ENCODE peak calls at places on chromosomes 13 and 19, in five cellular contexts. One of them, this sample, is unnamed. For H3K4me1, the result is how much of the 10 kb centered on the place peaks cover.

GRCh38 chr13:23140492-23140891 is 40.3 kb upstream of the SGCG start:
- DNase-seq in right atrium auricular region: no peak
- DNase-seq in upper lobe of right lung: no peak
- DNase-seq in tibial nerve: no peak
- DNase-seq in sigmoid colon: no peak
- DNase-seq in this sample: no peak

GRCh38 chr13:75226755-75227435 is 255.1 kb downstream of the TBC1D4 start:
- DNase-seq in upper lobe of right lung: no peak
- DNase-seq in right atrium auricular region: no peak
- DNase-seq in tibial nerve: no peak
- DNase-seq in sigmoid colon: no peak
- DNase-seq in this sample: no peak

GRCh38 chr19:49929121-49929610 is at the start of the genes ATF5 and NUP62:
- DNase-seq in sigmoid colon: peak
- DNase-seq in tibial nerve: peak
- DNase-seq in upper lobe of right lung: peak
- DNase-seq in right atrium auricular region: peak
- DNase-seq in this sample: peak

GRCh38 chr19:46482645-46483044 is 11.3 kb upstream of the PNMA8A start:
- DNase-seq in right atrium auricular region: no peak
- DNase-seq in tibial nerve: no peak
- DNase-seq in sigmoid colon: no peak
- DNase-seq in upper lobe of right lung: no peak
- DNase-seq in this sample: no peak

GRCh38 chr19:35742121-35742724 is at the start of gene IGFLR1:
- DNase-seq in upper lobe of right lung: no peak
- DNase-seq in right atrium auricular region: no peak
- DNase-seq in sigmoid colon: no peak
- DNase-seq in tibial nerve: no peak
- DNase-seq in this sample: no peak

GRCh38 chr13:88377852-88378251 is 706.7 kb downstream of the SLITRK5 start:
- DNase-seq in upper lobe of right lung: no peak
- DNase-seq in right atrium auricular region: no peak
- DNase-seq in sigmoid colon: no peak
- DNase-seq in tibial nerve: no peak
- DNase-seq in this sample: no peak

GRCh38 chr13:92901739-92902138 is 324.9 kb upstream of the GPC6 start:
- DNase-seq in tibial nerve: no peak
- DNase-seq in right atrium auricular region: no peak
- DNase-seq in sigmoid colon: no peak
- DNase-seq in upper lobe of right lung: no peak
- DNase-seq in this sample: no peak

GRCh38 chr19:8334458-8335342 is 8.4 kb downstream of the KANK3 start:
- DNase-seq in right atrium auricular region: no peak
- DNase-seq in sigmoid colon: no peak
- DNase-seq in upper lobe of right lung: peak
- DNase-seq in tibial nerve: no peak
- DNase-seq in this sample: peak

GRCh38 chr13:46041335-46041934 is 11.1 kb downstream of the ZC3H13 start:
- DNase-seq in sigmoid colon: no peak
- DNase-seq in upper lobe of right lung: no peak
- DNase-seq in tibial nerve: no peak
- DNase-seq in right atrium auricular region: no peak
- DNase-seq in this sample: no peak

GRCh38 chr19:1941146-1942077 is at the start of gene CSNK1G2:
- DNase-seq in upper lobe of right lung: peak
- DNase-seq in tibial nerve: no peak
- DNase-seq in right atrium auricular region: no peak
- DNase-seq in sigmoid colon: no peak
- DNase-seq in this sample: no peak

GRCh38 chr13:73411067-73411809 is 352.4 kb downstream of the KLF5 start:
- DNase-seq in sigmoid colon: no peak
- DNase-seq in tibial nerve: no peak
- DNase-seq in right atrium auricular region: no peak
- DNase-seq in upper lobe of right lung: no peak
- DNase-seq in this sample: no peak

GRCh38 chr19:41430907-41431306 is 3.7 kb upstream of the B3GNT8 start:
- DNase-seq in tibial nerve: no peak
- DNase-seq in right atrium auricular region: no peak
- DNase-seq in upper lobe of right lung: no peak
- DNase-seq in sigmoid colon: no peak
- DNase-seq in this sample: no peak

GRCh38 chr19:45834970-45835369 is 19.9 kb upstream of the RSPH6A start:
- DNase-seq in right atrium auricular region: no peak
- DNase-seq in sigmoid colon: no peak
- DNase-seq in upper lobe of right lung: no peak
- DNase-seq in tibial nerve: no peak
- DNase-seq in this sample: no peak

GRCh38 chr13:110528371-110528770 is 33.2 kb downstream of the RAB20 start:
- DNase-seq in sigmoid colon: peak
- DNase-seq in tibial nerve: peak
- DNase-seq in right atrium auricular region: no peak
- DNase-seq in upper lobe of right lung: no peak
- DNase-seq in this sample: no peak

GRCh38 chr13:50512602-50513527 is 330.6 kb downstream of the DLEU7 start:
- DNase-seq in upper lobe of right lung: peak
- DNase-seq in tibial nerve: peak
- DNase-seq in sigmoid colon: peak
- DNase-seq in right atrium auricular region: peak
- DNase-seq in this sample: peak

GRCh38 chr13:40017662-40018262 is 362.3 kb downstream of the COG6 start:
- DNase-seq in sigmoid colon: no peak
- DNase-seq in tibial nerve: no peak
- DNase-seq in right atrium auricular region: no peak
- DNase-seq in upper lobe of right lung: no peak
- DNase-seq in this sample: no peak

GRCh38 chr19:1671716-1672037 is 19.3 kb upstream of the TCF3 start:
- DNase-seq in right atrium auricular region: no peak
- DNase-seq in upper lobe of right lung: no peak
- DNase-seq in sigmoid colon: no peak
- DNase-seq in tibial nerve: no peak
- DNase-seq in this sample: no peak

GRCh38 chr13:66033924-66034323 is 1196.2 kb downstream of the PCDH9 start:
- DNase-seq in upper lobe of right lung: no peak
- DNase-seq in sigmoid colon: no peak
- DNase-seq in tibial nerve: no peak
- DNase-seq in right atrium auricular region: no peak
- DNase-seq in this sample: no peak

GRCh38 chr13:72782717-72783116 is 784 bp downstream of the PIBF1 start:
- DNase-seq in sigmoid colon: no peak
- DNase-seq in right atrium auricular region: no peak
- DNase-seq in upper lobe of right lung: no peak
- DNase-seq in tibial nerve: no peak
- DNase-seq in this sample: no peak

GRCh38 chr13:54787754-54788153 is 1759.1 kb downstream of the OLFM4 start:
- DNase-seq in right atrium auricular region: no peak
- DNase-seq in upper lobe of right lung: no peak
- DNase-seq in sigmoid colon: no peak
- DNase-seq in tibial nerve: no peak
- DNase-seq in this sample: no peak

GRCh38 chr19:42042455-42043170 is 27.4 kb downstream of the GRIK5 start:
- DNase-seq in upper lobe of right lung: no peak
- DNase-seq in sigmoid colon: no peak
- DNase-seq in tibial nerve: no peak
- DNase-seq in right atrium auricular region: no peak
- DNase-seq in this sample: no peak

GRCh38 chr13:37651891-37652290 is 53.3 kb upstream of the POSTN start:
- DNase-seq in right atrium auricular region: no peak
- DNase-seq in upper lobe of right lung: no peak
- DNase-seq in sigmoid colon: no peak
- DNase-seq in tibial nerve: no peak
- DNase-seq in this sample: no peak

GRCh38 chr13:109764474-109765292 is 21.7 kb downstream of the IRS2 start:
- DNase-seq in sigmoid colon: no peak
- DNase-seq in tibial nerve: no peak
- DNase-seq in right atrium auricular region: no peak
- DNase-seq in upper lobe of right lung: no peak
- DNase-seq in this sample: no peak

GRCh38 chr13:110334256-110334655 is 27.2 kb downstream of the COL4A2 start:
- DNase-seq in sigmoid colon: peak
- DNase-seq in tibial nerve: no peak
- DNase-seq in upper lobe of right lung: peak
- DNase-seq in right atrium auricular region: no peak
- DNase-seq in this sample: no peak

GRCh38 chr19:39497850-39498261 is 891 bp upstream of the DLL3 start:
- DNase-seq in right atrium auricular region: no peak
- DNase-seq in tibial nerve: no peak
- DNase-seq in upper lobe of right lung: no peak
- DNase-seq in sigmoid colon: no peak
- DNase-seq in this sample: no peak

GRCh38 chr19:35249146-35249847 is 495 bp downstream of the LSR start:
- DNase-seq in right atrium auricular region: peak
- DNase-seq in sigmoid colon: peak
- DNase-seq in tibial nerve: no peak
- DNase-seq in upper lobe of right lung: peak
- DNase-seq in this sample: no peak

GRCh38 chr13:33453911-33454310 is 168.4 kb upstream of the STARD13 start:
- DNase-seq in tibial nerve: no peak
- DNase-seq in upper lobe of right lung: no peak
- DNase-seq in right atrium auricular region: no peak
- DNase-seq in sigmoid colon: no peak
- DNase-seq in this sample: no peak

GRCh38 chr13:40564342-40564997 is 102.0 kb downstream of the FOXO1 start:
- DNase-seq in right atrium auricular region: no peak
- DNase-seq in tibial nerve: no peak
- DNase-seq in upper lobe of right lung: no peak
- DNase-seq in sigmoid colon: no peak
- DNase-seq in this sample: no peak

DNA sequence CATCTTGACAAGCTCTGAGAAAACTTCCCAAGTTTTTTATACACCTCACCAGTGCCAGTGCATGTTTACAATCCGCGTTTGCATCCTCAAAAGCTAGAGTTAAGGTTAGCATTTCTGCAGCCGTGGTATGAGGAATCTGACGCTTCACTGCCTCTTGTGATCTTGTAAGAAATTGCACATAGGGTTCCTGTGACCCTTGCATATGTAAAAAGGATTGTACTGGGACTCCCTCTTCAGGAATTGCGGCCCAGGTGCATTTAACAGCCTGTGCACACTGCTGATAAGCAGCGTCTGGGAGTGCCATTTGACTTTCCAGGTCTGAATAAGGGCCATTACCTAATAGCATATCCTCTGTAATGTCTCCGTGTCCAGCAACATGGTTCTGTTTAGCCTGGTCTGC is 15.3 kb downstream of the FPR3 start:
- DNase-seq in upper lobe of right lung: no peak
- DNase-seq in right atrium auricular region: no peak
- DNase-seq in sigmoid colon: no peak
- DNase-seq in tibial nerve: no peak
- DNase-seq in this sample: no peak
- TF ChIP-seq CTCF in upper lobe of right lung: peak
- TF ChIP-seq CTCF in right atrium auricular region: no peak
- TF ChIP-seq CTCF in sigmoid colon: no peak
- TF ChIP-seq CTCF in tibial nerve: no peak
- TF ChIP-seq CTCF in this sample: no peak

GRCh38 chr19:54158812-54159351 is 639 bp downstream of the LENG1 start:
- DNase-seq in upper lobe of right lung: no peak
- DNase-seq in sigmoid colon: no peak
- DNase-seq in tibial nerve: no peak
- DNase-seq in right atrium auricular region: no peak
- DNase-seq in this sample: no peak
- H3K4me1 ChIP-seq in upper lobe of right lung: under half
- H3K4me1 ChIP-seq in sigmoid colon: under half
- H3K4me1 ChIP-seq in tibial nerve: under half
- H3K4me1 ChIP-seq in right atrium auricular region: under half
- H3K4me1 ChIP-seq in this sample: under half

GRCh38 chr19:47848871-47849473 is 10.1 kb upstream of the TPRX2 start:
- DNase-seq in tibial nerve: no peak
- DNase-seq in upper lobe of right lung: peak
- DNase-seq in sigmoid colon: no peak
- DNase-seq in right atrium auricular region: no peak
- DNase-seq in this sample: no peak

GRCh38 chr19:47842941-47843340 is 16.1 kb upstream of the TPRX2 start:
- DNase-seq in sigmoid colon: no peak
- DNase-seq in right atrium auricular region: no peak
- DNase-seq in tibial nerve: no peak
- DNase-seq in upper lobe of right lung: no peak
- DNase-seq in this sample: no peak

GRCh38 chr19:47853003-47853402 is 6.0 kb upstream of the TPRX2 start:
- DNase-seq in sigmoid colon: no peak
- DNase-seq in tibial nerve: no peak
- DNase-seq in right atrium auricular region: no peak
- DNase-seq in upper lobe of right lung: no peak
- DNase-seq in this sample: no peak

GRCh38 chr19:47848425-47848824 is 10.6 kb upstream of the TPRX2 start:
- DNase-seq in upper lobe of right lung: no peak
- DNase-seq in right atrium auricular region: no peak
- DNase-seq in sigmoid colon: no peak
- DNase-seq in tibial nerve: no peak
- DNase-seq in this sample: no peak
- H3K4me3 ChIP-seq in upper lobe of right lung: no peak
- H3K4me3 ChIP-seq in right atrium auricular region: no peak
- H3K4me3 ChIP-seq in sigmoid colon: no peak
- H3K4me3 ChIP-seq in tibial nerve: no peak
- H3K4me3 ChIP-seq in this sample: no peak

GRCh38 chr19:13165091-13165997 is 15.1 kb downstream of the IER2 start:
- DNase-seq in upper lobe of right lung: no peak
- DNase-seq in sigmoid colon: no peak
- DNase-seq in right atrium auricular region: no peak
- DNase-seq in tibial nerve: no peak
- DNase-seq in this sample: no peak
- TF ChIP-seq CTCF in upper lobe of right lung: no peak
- TF ChIP-seq CTCF in sigmoid colon: no peak
- TF ChIP-seq CTCF in right atrium auricular region: no peak
- TF ChIP-seq CTCF in tibial nerve: no peak
- TF ChIP-seq CTCF in this sample: no peak

DNA sequence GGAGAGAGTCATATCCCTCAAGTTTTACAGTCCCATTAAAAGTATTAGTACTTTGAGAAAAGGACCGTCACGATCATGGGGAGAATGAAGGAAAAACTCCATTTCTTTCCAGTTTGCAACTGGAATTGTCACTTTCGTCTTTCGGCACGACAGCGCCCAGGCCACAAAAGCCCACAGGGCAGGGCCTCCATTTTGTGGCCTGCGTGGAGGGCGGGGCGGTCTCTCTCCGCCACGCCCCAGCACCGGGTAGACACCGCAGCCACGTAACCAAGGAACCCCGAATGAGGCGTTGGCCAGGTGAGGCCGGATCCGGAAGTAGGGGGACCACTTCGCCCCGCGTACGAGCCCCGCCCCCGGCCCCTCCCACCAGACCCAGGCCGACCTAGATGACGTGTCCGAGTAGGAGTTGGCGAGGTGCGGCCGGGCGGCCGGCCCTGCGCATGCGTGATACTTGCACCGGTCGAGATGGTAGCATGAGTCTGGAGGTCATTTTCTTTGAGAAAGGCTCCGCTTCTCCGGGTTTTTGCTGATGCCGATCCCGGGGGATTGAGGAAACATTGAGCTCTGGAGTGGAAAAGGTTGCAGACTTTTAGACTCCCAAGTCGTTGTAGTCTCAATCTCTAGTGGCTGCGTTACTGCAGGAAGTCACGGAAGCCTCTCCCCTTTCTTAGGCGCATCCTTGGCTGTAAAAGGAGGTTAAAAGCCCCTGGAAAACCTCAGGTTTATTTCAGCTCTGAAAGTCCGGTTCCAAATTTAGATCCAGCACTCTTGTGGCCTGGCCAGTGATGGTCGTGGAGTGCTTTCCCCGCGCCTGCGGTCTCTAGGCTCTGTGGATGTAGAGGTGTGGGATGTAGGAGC is 2.7 kb upstream of the TM9SF2 start:
- DNase-seq in right atrium auricular region: peak
- DNase-seq in upper lobe of right lung: peak
- DNase-seq in sigmoid colon: peak
- DNase-seq in tibial nerve: peak
- DNase-seq in this sample: peak
- H3K4me1 ChIP-seq in right atrium auricular region: under half
- H3K4me1 ChIP-seq in upper lobe of right lung: under half
- H3K4me1 ChIP-seq in sigmoid colon: under half
- H3K4me1 ChIP-seq in tibial nerve: under half
- H3K4me1 ChIP-seq in this sample: under half

This sample was measured in right lobe of liver.